ENCODE peak calls at places on chromosomes 7 and 10, in five cellular contexts. Q, U, N, A and Y are unnamed samples.

GRCh38 chr7:150665882-150666281 is 19.6 kb upstream of the GIMAP2 start:
- DNase-seq in A (no peak), N (peak), Q (no peak), U (no peak), Y (no peak)

GRCh38 chr7:32573110-32573687 is 77.9 kb downstream of the AVL9 start:
- DNase-seq in N (no peak), Q (no peak), U (no peak), A (no peak), Y (no peak)

GRCh38 chr7:41942468-41943097 is 239.7 kb upstream of the INHBA start:
- DNase-seq in Q (no peak), A (peak), U (peak), N (no peak), Y (no peak)

GRCh38 chr7:97117035-97117371 is 495 bp upstream of the SDHAF3 start:
- DNase-seq in U (no peak), N (no peak), Q (no peak), A (no peak), Y (no peak)

GRCh38 chr7:130366561-130366960 is 13.7 kb upstream of the CPA1 start:
- DNase-seq in U (no peak), N (no peak), A (peak), Q (no peak), Y (no peak)

GRCh38 chr7:127909424-127910152 is 121.6 kb downstream of the LRRC4 start:
- DNase-seq in Q (no peak), U (peak), N (no peak), A (no peak), Y (no peak)

GRCh38 chr10:44297963-44298362 is 86.9 kb downstream of the CXCL12 start:
- DNase-seq in N (no peak), A (no peak), U (no peak), Q (no peak), Y (no peak)

GRCh38 chr7:85030893-85031292 is 156.0 kb downstream of the SEMA3D start:
- DNase-seq in U (no peak), N (no peak), Q (peak), A (peak), Y (peak)

GRCh38 chr10:87864497-87865059 is 1.2 kb downstream of the PTEN start:
- DNase-seq in Q (peak), U (peak), A (no peak), N (no peak), Y (no peak)

GRCh38 chr10:130190065-130190736 is 54.0 kb downstream of the GLRX3 start:
- DNase-seq in A (peak), Q (peak), U (peak), N (peak), Y (peak)

GRCh38 chr10:132866601-132867381 is 75.6 kb downstream of the CFAP46 start:
- DNase-seq in A (no peak), N (no peak), Q (no peak), U (no peak), Y (no peak)

GRCh38 chr10:85105614-85106013 is 777.2 kb downstream of the CCSER2 start:
- DNase-seq in U (no peak), Q (peak), N (no peak), A (no peak), Y (no peak)

GRCh38 chr7:99928994-99929729 is at the start of gene GJC3:
- DNase-seq in Q (peak), U (peak), N (peak), A (peak), Y (no peak)

GRCh38 chr7:44638611-44639557 is 32.5 kb downstream of the OGDH start:
- DNase-seq in U (peak), Q (no peak), N (peak), A (peak), Y (no peak)

GRCh38 chr10:133158756-133159610 is 1.0 kb upstream of the KNDC1 start:
- DNase-seq in Q (peak), N (no peak), A (no peak), U (no peak), Y (no peak)

GRCh38 chr10:7283246-7283645 is 127.6 kb downstream of the SFMBT2 start:
- DNase-seq in N (no peak), U (no peak), A (no peak), Q (no peak), Y (no peak)

GRCh38 chr10:99605351-99605750 is 14.9 kb downstream of the SLC25A28 start:
- DNase-seq in N (no peak), A (no peak), U (no peak), Q (no peak), Y (no peak)

GRCh38 chr7:118153551-118154177 is 30.3 kb upstream of the LSM8 start:
- DNase-seq in U (peak), A (peak), Q (peak), N (no peak), Y (no peak)

GRCh38 chr10:109889867-109890266 is 33.4 kb downstream of the XPNPEP1 start:
- DNase-seq in U (no peak), A (peak), Q (no peak), N (no peak), Y (peak)

GRCh38 chr7:45080265-45080957 is 8.4 kb downstream of the NACAD start:
- DNase-seq in N (no peak), Q (no peak), U (no peak), A (no peak), Y (no peak)

GRCh38 chr7:77461246-77461645 is 45.1 kb upstream of the GSAP start:
- DNase-seq in A (no peak), U (no peak), N (no peak), Q (no peak), Y (no peak)

GRCh38 chr7:99014113-99014985 is 129.6 kb downstream of the SMURF1 start:
- DNase-seq in Q (no peak), N (no peak), U (no peak), A (no peak), Y (no peak)

GRCh38 chr10:79356104-79356503 is 8.8 kb downstream of the PPIF start:
- DNase-seq in N (no peak), A (no peak), Q (no peak), U (no peak), Y (no peak)

GRCh38 chr10:104342941-104343411 is 4.7 kb upstream of the ITPRIP start:
- DNase-seq in U (no peak), N (no peak), Q (peak), A (no peak), Y (no peak)

GRCh38 chr10:127357265-127357664 is 160.9 kb upstream of the INSYN2A start:
- DNase-seq in A (no peak), Q (peak), N (no peak), U (no peak), Y (no peak)

GRCh38 chr7:17907014-17907413 is 33.3 kb downstream of the SNX13 start:
- DNase-seq in N (no peak), U (no peak), Q (no peak), A (peak), Y (no peak)

GRCh38 chr7:114979388-114979787 is 57.5 kb downstream of the MDFIC start:
- DNase-seq in U (no peak), Q (no peak), A (peak), N (no peak), Y (peak)

GRCh38 chr7:4665661-4666060 is 16.4 kb upstream of the FOXK1 start:
- DNase-seq in U (no peak), A (peak), N (no peak), Q (no peak), Y (peak)

GRCh38 chr7:82194011-82194410 is 249.6 kb downstream of the CACNA2D1 start:
- DNase-seq in A (peak), Q (no peak), N (no peak), U (no peak), Y (peak)

GRCh38 chr10:17316488-17317170 is 88.6 kb downstream of the VIM start:
- DNase-seq in N (no peak), Q (no peak), U (no peak), A (no peak), Y (no peak)

GRCh38 chr7:142357953-142358520 is 100.2 kb upstream of the PRSS58 start:
- DNase-seq in A (peak), U (peak), N (peak), Q (peak), Y (peak)

GRCh38 chr7:94907420-94908203 is at the start of gene PPP1R9A:
- DNase-seq in U (peak), N (no peak), Q (peak), A (no peak), Y (no peak)
- TF ChIP-seq CTCF in U (no peak), N (no peak), Q (peak), A (peak), Y (no peak)

GRCh38 chr10:101032637-101033201 is 1.7 kb downstream of the SFXN3 start:
- DNase-seq in N (peak), A (peak), U (peak), Q (no peak), Y (no peak)
- H3K4me3 ChIP-seq in N (peak), A (peak), U (peak), Q (peak), Y (peak)

GRCh38 chr10:124949543-124949942 is 7.6 kb downstream of the ZRANB1 start:
- DNase-seq in Q (no peak), U (no peak), A (peak), N (no peak), Y (peak)
- TF ChIP-seq CTCF in Q (peak), U (no peak), A (no peak), N (no peak), Y (no peak)

DNA sequence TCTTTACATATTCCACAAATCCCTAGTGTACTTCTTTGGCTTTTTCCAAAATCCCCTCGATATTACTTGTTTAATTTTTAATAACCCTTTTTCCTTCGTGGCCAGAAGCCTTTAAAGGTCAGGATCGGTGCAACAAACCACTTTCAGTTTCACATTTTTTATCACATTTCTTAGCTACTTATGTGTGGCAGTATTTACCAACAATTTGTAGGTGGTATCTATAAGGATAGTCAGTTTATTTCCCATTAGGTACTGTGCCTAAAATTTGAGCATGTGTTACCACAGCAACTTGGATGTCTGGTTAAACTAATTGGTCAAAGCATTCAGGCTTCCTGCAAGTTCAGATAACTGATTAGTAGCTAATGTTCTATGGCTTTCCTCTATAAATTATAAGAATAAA is 104.9 kb downstream of the CDK14 start:
- DNase-seq in A (no peak), U (no peak), N (no peak), Q (no peak), Y (no peak)
- H3K4me3 ChIP-seq in A (no peak), U (no peak), N (no peak), Q (no peak), Y (no peak)